ENCODE peak calls at places on chromosomes 12 and 14, in eight cellular contexts. One of them, this sample, is unnamed.

GRCh38 chr12:47360771-47361388 is 281.1 kb upstream of the AMIGO2 start:
- DNase-seq in GM23338: no peak
- DNase-seq in hepatocyte: no peak
- DNase-seq in GM23248: no peak
- DNase-seq in HCT116: no peak
- DNase-seq in PC-3: no peak
- DNase-seq in SK-N-SH: no peak
- DNase-seq in MM.1S: peak; percentile 48
- DNase-seq in this sample: no peak

GRCh38 chr12:12560587-12561304 is 1.9 kb downstream of the DUSP16 start:
- DNase-seq in HCT116: no peak
- DNase-seq in GM23248: peak; percentile 79
- DNase-seq in SK-N-SH: peak; percentile 41
- DNase-seq in MM.1S: peak; percentile 53
- DNase-seq in hepatocyte: peak; percentile 77
- DNase-seq in GM23338: peak; percentile 30
- DNase-seq in PC-3: peak; percentile 79
- DNase-seq in this sample: peak; percentile 25

GRCh38 chr12:45477526-45477925 is 252.0 kb upstream of the ARID2 start:
- DNase-seq in MM.1S: no peak
- DNase-seq in SK-N-SH: no peak
- DNase-seq in hepatocyte: no peak
- DNase-seq in GM23248: peak; percentile 22
- DNase-seq in PC-3: no peak
- DNase-seq in HCT116: no peak
- DNase-seq in GM23338: no peak
- DNase-seq in this sample: no peak

GRCh38 chr14:103416916-103417315 is 31.7 kb downstream of the MARK3 start:
- DNase-seq in hepatocyte: no peak
- DNase-seq in SK-N-SH: no peak
- DNase-seq in PC-3: no peak
- DNase-seq in GM23338: peak; percentile 35
- DNase-seq in GM23248: no peak
- DNase-seq in MM.1S: no peak
- DNase-seq in HCT116: no peak
- DNase-seq in this sample: peak; percentile 32

GRCh38 chr14:91138511-91139359 is 24.9 kb downstream of the DGLUCY start:
- DNase-seq in hepatocyte: no peak
- DNase-seq in GM23338: peak; percentile 80
- DNase-seq in PC-3: peak; percentile 75
- DNase-seq in SK-N-SH: no peak
- DNase-seq in GM23248: peak; percentile 48
- DNase-seq in HCT116: no peak
- DNase-seq in MM.1S: peak; percentile 7
- DNase-seq in this sample: peak; percentile 31

GRCh38 chr12:5258498-5258897 is 173.4 kb upstream of the NTF3 start:
- DNase-seq in MM.1S: no peak
- DNase-seq in GM23338: no peak
- DNase-seq in SK-N-SH: no peak
- DNase-seq in hepatocyte: peak; percentile 30
- DNase-seq in GM23248: peak; percentile 92
- DNase-seq in HCT116: no peak
- DNase-seq in PC-3: no peak
- DNase-seq in this sample: no peak

GRCh38 chr12:66354291-66354690 is 52.0 kb downstream of the HELB start:
- DNase-seq in MM.1S: no peak
- DNase-seq in SK-N-SH: no peak
- DNase-seq in PC-3: no peak
- DNase-seq in GM23248: no peak
- DNase-seq in GM23338: no peak
- DNase-seq in hepatocyte: no peak
- DNase-seq in HCT116: no peak
- DNase-seq in this sample: no peak

GRCh38 chr14:88005050-88005481 is at the start of gene GPR65:
- DNase-seq in hepatocyte: no peak
- DNase-seq in PC-3: no peak
- DNase-seq in SK-N-SH: no peak
- DNase-seq in GM23248: peak; percentile 24
- DNase-seq in MM.1S: no peak
- DNase-seq in GM23338: no peak
- DNase-seq in HCT116: no peak
- DNase-seq in this sample: no peak

GRCh38 chr12:53115112-53115890 is 12.0 kb downstream of the SOAT2 start:
- DNase-seq in PC-3: no peak
- DNase-seq in GM23338: peak; percentile 97
- DNase-seq in hepatocyte: no peak
- DNase-seq in MM.1S: no peak
- DNase-seq in SK-N-SH: no peak
- DNase-seq in GM23248: no peak
- DNase-seq in HCT116: no peak
- DNase-seq in this sample: peak; percentile 33

GRCh38 chr12:78560633-78561032 is 303.9 kb upstream of the SYT1 start:
- DNase-seq in HCT116: no peak
- DNase-seq in GM23248: no peak
- DNase-seq in SK-N-SH: no peak
- DNase-seq in MM.1S: no peak
- DNase-seq in hepatocyte: no peak
- DNase-seq in GM23338: no peak
- DNase-seq in PC-3: no peak
- DNase-seq in this sample: no peak

GRCh38 chr14:104893435-104894207 is 28.6 kb downstream of the CEP170B start:
- DNase-seq in hepatocyte: peak; percentile 5
- DNase-seq in GM23248: no peak
- DNase-seq in GM23338: no peak
- DNase-seq in HCT116: no peak
- DNase-seq in PC-3: no peak
- DNase-seq in MM.1S: peak; percentile 81
- DNase-seq in SK-N-SH: no peak
- DNase-seq in this sample: no peak

GRCh38 chr12:47828008-47828966 is 8.6 kb upstream of the HDAC7 start:
- DNase-seq in SK-N-SH: peak; percentile 79
- DNase-seq in HCT116: no peak
- DNase-seq in hepatocyte: no peak
- DNase-seq in PC-3: no peak
- DNase-seq in GM23248: peak; percentile 40
- DNase-seq in MM.1S: no peak
- DNase-seq in GM23338: no peak
- DNase-seq in this sample: no peak

GRCh38 chr14:96176811-96177211 is 27.8 kb upstream of the BDKRB2 start:
- DNase-seq in GM23338: no peak
- DNase-seq in SK-N-SH: no peak
- DNase-seq in MM.1S: no peak
- DNase-seq in GM23248: peak; percentile 93
- DNase-seq in hepatocyte: no peak
- DNase-seq in PC-3: no peak
- DNase-seq in HCT116: no peak
- DNase-seq in this sample: no peak

GRCh38 chr12:110906088-110906487 is 14.3 kb downstream of the MYL2 start:
- DNase-seq in GM23338: no peak
- DNase-seq in GM23248: no peak
- DNase-seq in PC-3: peak; percentile 24
- DNase-seq in hepatocyte: no peak
- DNase-seq in MM.1S: peak; percentile 34
- DNase-seq in SK-N-SH: no peak
- DNase-seq in HCT116: no peak
- DNase-seq in this sample: no peak

GRCh38 chr12:110907583-110907982 is 12.8 kb downstream of the MYL2 start:
- DNase-seq in GM23338: no peak
- DNase-seq in MM.1S: no peak
- DNase-seq in HCT116: no peak
- DNase-seq in GM23248: no peak
- DNase-seq in PC-3: no peak
- DNase-seq in hepatocyte: no peak
- DNase-seq in SK-N-SH: no peak
- DNase-seq in this sample: no peak

GRCh38 chr12:110908377-110909136 is 11.8 kb downstream of the MYL2 start:
- DNase-seq in MM.1S: no peak
- DNase-seq in GM23338: no peak
- DNase-seq in hepatocyte: no peak
- DNase-seq in PC-3: no peak
- DNase-seq in GM23248: no peak
- DNase-seq in HCT116: no peak
- DNase-seq in SK-N-SH: no peak
- DNase-seq in this sample: no peak

GRCh38 chr12:110906985-110907384 is 13.4 kb downstream of the MYL2 start:
- DNase-seq in MM.1S: no peak
- DNase-seq in SK-N-SH: no peak
- DNase-seq in hepatocyte: no peak
- DNase-seq in GM23248: no peak
- DNase-seq in GM23338: no peak
- DNase-seq in HCT116: no peak
- DNase-seq in PC-3: no peak
- DNase-seq in this sample: no peak

DNA sequence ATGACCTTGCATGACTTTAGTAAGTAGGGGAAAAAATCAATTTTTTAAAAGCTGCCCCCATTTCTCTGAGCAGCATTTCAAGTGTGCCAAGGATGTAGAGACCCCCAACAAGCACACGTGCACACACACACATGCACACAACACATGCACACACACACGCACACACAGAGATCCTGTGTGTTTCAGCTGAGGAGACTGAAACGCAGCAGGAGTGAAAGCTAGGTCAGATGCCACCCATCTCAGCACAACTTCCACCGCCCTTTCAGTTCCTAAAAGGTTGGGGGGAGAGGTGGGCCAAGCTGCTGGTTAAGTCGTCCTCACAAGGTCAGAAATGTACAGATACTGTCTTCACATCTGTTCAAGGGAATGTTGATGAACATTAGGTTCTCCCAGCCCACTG is 13.9 kb downstream of the MYL2 start:
- DNase-seq in GM23338: no peak
- DNase-seq in HCT116: no peak
- DNase-seq in hepatocyte: no peak
- DNase-seq in PC-3: no peak
- DNase-seq in SK-N-SH: no peak
- DNase-seq in MM.1S: no peak
- DNase-seq in GM23248: no peak
- DNase-seq in this sample: no peak
- H2AFZ ChIP-seq in GM23338: no peak overlapping the region
- H2AFZ ChIP-seq in HCT116: peak overlapping the region; percentile 16
- H2AFZ ChIP-seq in hepatocyte: no peak overlapping the region
- H2AFZ ChIP-seq in PC-3: no peak overlapping the region
- H2AFZ ChIP-seq in SK-N-SH: no peak overlapping the region
- H2AFZ ChIP-seq in MM.1S: no peak overlapping the region
- H2AFZ ChIP-seq in GM23248: no peak overlapping the region
- H2AFZ ChIP-seq in this sample: no peak overlapping the region

GRCh38 chr12:64658892-64659481 is 48.7 kb downstream of the RASSF3 start:
- DNase-seq in SK-N-SH: no peak
- DNase-seq in PC-3: no peak
- DNase-seq in MM.1S: no peak
- DNase-seq in GM23248: no peak
- DNase-seq in GM23338: no peak
- DNase-seq in hepatocyte: no peak
- DNase-seq in HCT116: no peak
- DNase-seq in this sample: no peak
- H3K4me3 ChIP-seq in SK-N-SH: no peak overlapping the region
- H3K4me3 ChIP-seq in PC-3: no peak overlapping the region
- H3K4me3 ChIP-seq in MM.1S: no peak overlapping the region
- H3K4me3 ChIP-seq in GM23248: no peak overlapping the region
- H3K4me3 ChIP-seq in GM23338: no peak overlapping the region
- H3K4me3 ChIP-seq in hepatocyte: no peak overlapping the region
- H3K4me3 ChIP-seq in HCT116: no peak overlapping the region
- H3K4me3 ChIP-seq in this sample: no peak overlapping the region

GRCh38 chr14:73751157-73751691 is 37.0 kb upstream of the PNMA1 start:
- DNase-seq in SK-N-SH: no peak
- DNase-seq in GM23248: no peak
- DNase-seq in PC-3: no peak
- DNase-seq in GM23338: no peak
- DNase-seq in HCT116: no peak
- DNase-seq in hepatocyte: no peak
- DNase-seq in MM.1S: no peak
- DNase-seq in this sample: no peak

GRCh38 chr14:73754911-73755360 is 40.8 kb upstream of the PNMA1 start:
- DNase-seq in GM23338: peak; percentile 17
- DNase-seq in GM23248: peak; percentile 75
- DNase-seq in HCT116: no peak
- DNase-seq in MM.1S: no peak
- DNase-seq in PC-3: no peak
- DNase-seq in hepatocyte: peak; percentile 65
- DNase-seq in SK-N-SH: peak; percentile 37
- DNase-seq in this sample: no peak

GRCh38 chr14:73753887-73754880 is 40.0 kb upstream of the PNMA1 start:
- DNase-seq in HCT116: no peak
- DNase-seq in PC-3: peak; percentile 56
- DNase-seq in GM23248: peak; percentile 69
- DNase-seq in MM.1S: no peak
- DNase-seq in GM23338: no peak
- DNase-seq in hepatocyte: no peak
- DNase-seq in SK-N-SH: no peak
- DNase-seq in this sample: no peak

GRCh38 chr14:73752297-73752992 is 38.3 kb upstream of the PNMA1 start:
- DNase-seq in GM23248: peak; percentile 60
- DNase-seq in GM23338: peak; percentile 55
- DNase-seq in SK-N-SH: peak; percentile 76
- DNase-seq in hepatocyte: no peak
- DNase-seq in MM.1S: no peak
- DNase-seq in HCT116: no peak
- DNase-seq in PC-3: peak; percentile 64
- DNase-seq in this sample: peak; percentile 38

GRCh38 chr14:73753043-73753886 is 39.1 kb upstream of the PNMA1 start:
- DNase-seq in PC-3: no peak
- DNase-seq in MM.1S: no peak
- DNase-seq in GM23248: peak; percentile 51
- DNase-seq in GM23338: no peak
- DNase-seq in hepatocyte: peak; percentile 77
- DNase-seq in HCT116: no peak
- DNase-seq in SK-N-SH: peak; percentile 64
- DNase-seq in this sample: no peak
- TF ChIP-seq EZH2phosphoT487 in PC-3: no peak
- TF ChIP-seq EZH2phosphoT487 in MM.1S: no peak
- TF ChIP-seq EZH2phosphoT487 in GM23248: no peak
- TF ChIP-seq EZH2phosphoT487 in GM23338: no peak
- TF ChIP-seq EZH2phosphoT487 in hepatocyte: no peak
- TF ChIP-seq EZH2phosphoT487 in HCT116: no peak
- TF ChIP-seq EZH2phosphoT487 in SK-N-SH: no peak
- TF ChIP-seq EZH2phosphoT487 in this sample: no peak

GRCh38 chr14:24395609-24396580 is 2.9 kb upstream of the NYNRIN start:
- DNase-seq in GM23338: no peak
- DNase-seq in MM.1S: no peak
- DNase-seq in GM23248: peak; percentile 30
- DNase-seq in hepatocyte: no peak
- DNase-seq in HCT116: no peak
- DNase-seq in PC-3: no peak
- DNase-seq in SK-N-SH: no peak
- DNase-seq in this sample: no peak

GRCh38 chr14:24397639-24398297 is 1.0 kb upstream of the NYNRIN start:
- DNase-seq in MM.1S: no peak
- DNase-seq in SK-N-SH: no peak
- DNase-seq in hepatocyte: no peak
- DNase-seq in HCT116: no peak
- DNase-seq in GM23248: no peak
- DNase-seq in PC-3: no peak
- DNase-seq in GM23338: no peak
- DNase-seq in this sample: peak; percentile 7

GRCh38 chr14:24398943-24399801 is at the start of gene NYNRIN:
- DNase-seq in GM23248: peak; percentile 58
- DNase-seq in HCT116: no peak
- DNase-seq in PC-3: no peak
- DNase-seq in SK-N-SH: peak; percentile 87
- DNase-seq in MM.1S: no peak
- DNase-seq in hepatocyte: peak; percentile 79
- DNase-seq in GM23338: peak; percentile 41
- DNase-seq in this sample: peak; percentile 84

GRCh38 chr14:24399981-24400718 is 1.3 kb downstream of the NYNRIN start:
- DNase-seq in GM23248: no peak
- DNase-seq in GM23338: no peak
- DNase-seq in PC-3: no peak
- DNase-seq in SK-N-SH: no peak
- DNase-seq in HCT116: no peak
- DNase-seq in MM.1S: no peak
- DNase-seq in hepatocyte: no peak
- DNase-seq in this sample: no peak

GRCh38 chr14:24398298-24398942 is 383 bp upstream of the NYNRIN start:
- DNase-seq in PC-3: no peak
- DNase-seq in MM.1S: no peak
- DNase-seq in hepatocyte: peak; percentile 73
- DNase-seq in SK-N-SH: peak; percentile 73
- DNase-seq in GM23248: no peak
- DNase-seq in HCT116: no peak
- DNase-seq in GM23338: peak; percentile 85
- DNase-seq in this sample: peak; percentile 60
- H2AFZ ChIP-seq in PC-3: peak overlapping the region; percentile 76
- H2AFZ ChIP-seq in MM.1S: no peak overlapping the region
- H2AFZ ChIP-seq in hepatocyte: peak overlapping the region; percentile 36
- H2AFZ ChIP-seq in SK-N-SH: peak overlapping the region; percentile 35
- H2AFZ ChIP-seq in GM23248: peak overlapping the region; percentile 81
- H2AFZ ChIP-seq in HCT116: no peak overlapping the region
- H2AFZ ChIP-seq in GM23338: peak overlapping the region; percentile 63
- H2AFZ ChIP-seq in this sample: peak overlapping the region; percentile 52